ENCODE peak calls at places on chromosomes 6 and 20, in five cellular contexts. X, U, G, M and R are unnamed samples. For H3K27me3, the result is how much of the 10 kb centered on the place peaks cover.

GRCh38 chr6:18457065-18457817 is 70.1 kb downstream of the RNF144B start:
- DNase-seq in X (no peak), U (no peak), G (no peak), M (no peak), R (no peak)

GRCh38 chr20:17806739-17807441 is 107.1 kb downstream of the BANF2 start:
- DNase-seq in X (peak), U (peak), G (no peak), M (peak), R (no peak)

GRCh38 chr6:116847234-116847633 is 18.4 kb upstream of the GPRC6A start:
- DNase-seq in X (no peak), U (no peak), G (no peak), M (no peak), R (no peak)

GRCh38 chr20:47927385-47927851 is 142.1 kb upstream of the SULF2 start:
- DNase-seq in X (no peak), U (no peak), G (no peak), M (no peak), R (no peak)

GRCh38 chr6:38522322-38522721 is 117.4 kb downstream of the BTBD9 start:
- DNase-seq in X (peak), U (no peak), G (no peak), M (peak), R (no peak)

GRCh38 chr20:62355527-62356142 is 11.5 kb downstream of the LAMA5 start:
- DNase-seq in X (peak), U (peak), G (no peak), M (peak), R (peak)

GRCh38 chr20:36154696-36155628 is at the start of gene EPB41L1:
- DNase-seq in X (no peak), U (no peak), G (no peak), M (peak), R (peak)

GRCh38 chr20:63265891-63266515 is 6.6 kb upstream of the ARFGAP1 start:
- DNase-seq in X (no peak), U (no peak), G (no peak), M (no peak), R (no peak)

GRCh38 chr6:53168516-53169257 is 20.0 kb upstream of the GCM1 start:
- DNase-seq in X (no peak), U (no peak), G (no peak), M (no peak), R (no peak)

GRCh38 chr20:40592891-40593290 is 96.1 kb downstream of the MAFB start:
- DNase-seq in X (no peak), U (no peak), G (no peak), M (no peak), R (no peak)

GRCh38 chr6:135183532-135184440 is 2.7 kb downstream of the MYB start:
- DNase-seq in X (peak), U (peak), G (no peak), M (no peak), R (peak)

GRCh38 chr20:19498756-19499155 is 259.3 kb upstream of the RIN2 start:
- DNase-seq in X (no peak), U (peak), G (no peak), M (no peak), R (no peak)

GRCh38 chr6:13425270-13425905 is 62.0 kb downstream of the GFOD1 start:
- DNase-seq in X (no peak), U (no peak), G (no peak), M (no peak), R (no peak)

GRCh38 chr6:7769702-7770101 is 43.8 kb downstream of the BMP6 start:
- DNase-seq in X (no peak), U (no peak), G (no peak), M (no peak), R (no peak)

GRCh38 chr20:9912858-9913434 is 74.1 kb upstream of the PAK5 start:
- DNase-seq in X (peak), U (peak), G (no peak), M (no peak), R (peak)

GRCh38 chr6:134853111-134854055 is 96.5 kb downstream of the ALDH8A1 start:
- DNase-seq in X (no peak), U (no peak), G (no peak), M (no peak), R (no peak)

GRCh38 chr6:100346203-100346602 is 118.5 kb downstream of the SIM1 start:
- DNase-seq in X (no peak), U (no peak), G (no peak), M (no peak), R (no peak)

GRCh38 chr6:30206799-30207618 is 6.2 kb downstream of the TRIM26 start:
- DNase-seq in X (no peak), U (no peak), G (no peak), M (no peak), R (peak)

GRCh38 chr6:50030350-50030749 is 8.6 kb upstream of the DEFB110 start:
- DNase-seq in X (no peak), U (no peak), G (no peak), M (no peak), R (no peak)

GRCh38 chr6:166541366-166541765 is 45.1 kb downstream of the RAMACL start:
- DNase-seq in X (no peak), U (no peak), G (no peak), M (no peak), R (no peak)

DNA sequence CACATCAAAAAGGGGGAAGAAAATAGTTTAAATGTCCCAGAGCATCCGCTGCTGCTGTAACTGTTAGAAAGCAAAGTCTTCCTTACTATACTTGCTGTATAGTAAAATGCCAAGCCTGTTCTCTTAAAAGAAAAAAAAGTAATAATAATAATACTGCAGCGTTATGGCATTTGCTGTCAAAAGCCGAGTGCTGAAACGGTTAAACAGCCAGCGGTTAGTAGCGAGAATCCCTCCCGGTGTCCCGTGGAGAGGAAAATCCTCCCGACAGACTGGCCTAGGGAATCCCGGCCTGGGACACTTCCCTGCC is 19.5 kb upstream of the NFATC2 start:
- DNase-seq in X (no peak), U (no peak), G (no peak), M (no peak), R (no peak)
- H3K27ac ChIP-seq in X (peak), U (peak), G (peak), M (peak), R (no peak)

GRCh38 chr6:11828185-11828897 is 49.7 kb upstream of the ADTRP start:
- DNase-seq in X (no peak), U (no peak), G (no peak), M (no peak), R (no peak)
- H3K27me3 ChIP-seq in X (under half), U (under half), G (under half), M (under half), R (under half)

DNA sequence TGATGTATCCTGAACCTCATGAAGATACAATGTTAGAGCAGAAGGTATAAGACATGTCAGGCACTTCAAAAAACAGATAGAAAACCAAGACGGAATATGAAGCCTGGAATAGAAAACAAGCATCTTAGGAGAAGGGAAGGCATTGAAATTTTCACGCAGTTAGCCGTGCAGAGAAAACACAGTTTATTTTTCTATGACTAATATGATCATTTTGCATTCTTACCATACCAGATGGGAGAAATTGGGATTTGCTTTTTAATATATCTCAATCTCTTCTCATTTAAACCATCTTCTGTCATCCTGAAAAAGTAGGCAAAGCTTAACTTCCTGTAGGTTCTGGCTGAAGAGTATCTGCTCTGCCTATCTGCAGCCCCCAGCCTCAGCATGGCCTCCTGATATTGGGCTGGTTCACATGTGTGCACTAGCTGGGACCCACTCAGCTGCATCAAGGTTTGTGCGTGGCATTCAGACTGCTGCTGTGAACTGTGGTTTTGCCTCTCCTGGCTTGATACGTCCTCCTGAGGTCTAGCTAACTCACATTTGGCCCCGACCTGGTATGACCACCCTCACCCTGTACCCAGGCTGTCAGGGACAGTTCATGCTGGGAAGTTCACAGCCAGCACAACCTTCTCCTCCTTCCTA is 392.5 kb upstream of the SASH1 start:
- DNase-seq in X (no peak), U (no peak), G (no peak), M (no peak), R (no peak)
- H3K27ac ChIP-seq in X (no peak), U (no peak), G (no peak), M (no peak), R (no peak)

DNA sequence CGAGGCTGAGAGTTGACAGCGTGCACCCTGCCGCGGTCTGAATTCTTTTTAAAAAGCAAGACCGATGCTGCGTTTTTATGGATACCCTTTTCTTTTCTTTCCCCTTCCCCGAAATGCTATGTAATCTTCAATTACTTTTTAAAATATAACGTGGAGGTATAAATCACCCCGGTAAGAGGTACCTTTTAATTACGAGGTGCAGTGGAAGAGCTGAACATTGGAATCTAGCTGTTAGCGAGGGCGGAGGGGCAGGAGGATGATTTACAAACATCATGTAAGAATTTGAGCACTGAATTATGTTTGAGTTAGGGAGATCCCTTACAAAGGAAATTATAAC is 1.2 kb downstream of the EYA2 start:
- DNase-seq in X (no peak), U (no peak), G (no peak), M (no peak), R (no peak)
- H3K27me3 ChIP-seq in X (under half), U (under half), G (under half), M (half or more), R (under half)

DNA sequence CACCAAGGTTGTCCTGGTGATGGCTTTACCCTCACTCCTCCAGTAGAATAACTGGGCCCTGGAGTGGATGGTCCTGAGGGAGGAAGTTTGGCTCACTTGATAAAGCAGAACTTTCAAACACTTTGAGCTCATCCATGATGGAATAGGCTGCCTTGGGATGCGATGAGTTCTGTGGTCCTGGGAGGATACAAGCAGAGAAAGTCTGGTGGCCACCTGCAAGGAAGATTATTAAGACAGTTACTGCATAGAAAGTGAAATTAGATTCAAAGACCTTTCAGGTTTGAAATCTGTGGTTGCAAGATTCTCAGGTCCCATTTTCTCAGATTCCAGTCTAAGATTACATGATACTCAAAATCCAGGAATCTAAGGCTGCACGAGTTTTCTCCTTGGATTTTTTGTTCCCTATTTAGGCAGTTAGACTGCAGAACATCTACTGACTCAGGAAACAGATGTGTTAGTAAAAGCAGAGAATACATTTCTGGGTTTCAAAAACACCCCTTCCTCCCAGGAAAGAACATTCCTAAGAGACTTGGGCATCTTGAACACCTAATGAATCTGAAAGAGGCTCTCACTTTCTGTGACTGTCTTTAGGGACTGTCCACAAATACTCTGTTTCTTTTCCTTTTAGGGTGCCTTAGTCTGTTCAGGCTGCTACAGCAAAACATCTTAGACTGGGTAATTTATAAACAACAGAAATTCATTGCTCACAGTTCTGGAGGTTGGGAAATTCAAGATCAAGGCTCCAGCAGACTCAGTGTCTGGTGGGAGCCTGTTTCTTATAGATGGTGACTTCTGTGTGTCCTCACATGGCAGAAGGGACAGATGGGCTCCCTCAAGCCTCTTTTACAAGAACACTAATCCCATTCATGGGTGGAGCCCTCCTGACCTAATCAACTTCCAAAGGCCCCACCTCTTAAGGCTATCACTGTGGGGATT is 19.6 kb upstream of the CCN5 start:
- DNase-seq in X (no peak), U (no peak), G (no peak), M (no peak), R (peak)
- H3K27ac ChIP-seq in X (peak), U (no peak), G (peak), M (peak), R (peak)

DNA sequence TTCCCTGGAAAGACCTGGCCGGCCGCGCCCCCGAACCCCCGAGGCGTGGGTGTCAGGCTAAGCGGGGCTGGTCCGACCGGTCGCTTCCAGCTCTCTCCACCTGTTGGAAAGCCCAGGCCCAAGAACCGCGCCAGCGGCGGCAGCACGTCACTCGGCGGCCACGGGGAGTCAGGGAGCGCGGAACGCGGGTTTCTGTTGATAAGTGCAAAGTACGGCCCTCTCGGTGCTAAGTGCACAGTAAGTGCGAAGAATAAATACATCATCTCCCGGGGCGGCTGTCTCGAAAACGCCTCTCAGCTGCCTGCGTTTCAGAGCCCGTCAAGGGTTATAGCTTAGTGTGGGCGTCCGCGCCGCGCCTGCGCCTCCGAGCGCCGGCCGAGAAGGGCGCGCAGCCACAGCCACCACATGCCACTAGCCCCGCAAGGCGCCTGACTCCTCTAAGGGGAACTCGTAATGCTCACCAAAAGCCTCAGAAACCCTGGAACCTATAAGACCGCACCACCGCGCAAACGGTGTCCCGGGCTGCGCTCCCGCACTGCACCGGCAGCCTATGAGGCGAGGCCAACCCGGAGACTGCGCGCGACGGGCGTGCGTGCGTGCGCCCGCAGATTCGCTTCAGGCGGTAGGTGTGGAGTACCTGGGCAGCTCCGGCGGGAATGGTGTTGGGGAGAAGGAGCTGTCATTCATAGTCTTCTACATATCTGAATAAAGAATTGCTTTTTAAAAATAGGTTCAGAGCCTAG is 9.2 kb upstream of the TBX18 start:
- DNase-seq in X (peak), U (no peak), G (no peak), M (no peak), R (peak)
- H3K27me3 ChIP-seq in X (under half), U (half or more), G (under half), M (half or more), R (under half)

GRCh38 chr6:153088796-153089195 is 42.3 kb downstream of the RGS17 start:
- DNase-seq in X (no peak), U (no peak), G (no peak), M (no peak), R (no peak)

GRCh38 chr6:153087436-153087835 is 43.6 kb downstream of the RGS17 start:
- DNase-seq in X (no peak), U (no peak), G (no peak), M (no peak), R (no peak)

GRCh38 chr6:153086225-153086990 is 44.7 kb downstream of the RGS17 start:
- DNase-seq in X (no peak), U (no peak), G (no peak), M (no peak), R (no peak)

GRCh38 chr6:153092082-153093013 is 38.7 kb downstream of the RGS17 start:
- DNase-seq in X (no peak), U (no peak), G (no peak), M (no peak), R (no peak)

GRCh38 chr6:153090241-153090930 is 40.7 kb downstream of the RGS17 start:
- DNase-seq in X (no peak), U (no peak), G (no peak), M (no peak), R (no peak)
- H3K27ac ChIP-seq in X (no peak), U (no peak), G (no peak), M (no peak), R (no peak)

GRCh38 chr20:33325350-33325749 is 42.3 kb downstream of the BPIFB1 start:
- DNase-seq in X (no peak), U (no peak), G (no peak), M (no peak), R (no peak)
- H3K27me3 ChIP-seq in X (under half), U (under half), G (under half), M (under half), R (under half)

GRCh38 chr6:24924956-24925355 is 10.8 kb downstream of the RIPOR2 start:
- DNase-seq in X (no peak), U (no peak), G (no peak), M (no peak), R (no peak)
- H3K27ac ChIP-seq in X (no peak), U (no peak), G (no peak), M (no peak), R (no peak)

GRCh38 chr6:27318973-27319372 is 6.9 kb upstream of the POM121L2 start:
- DNase-seq in X (no peak), U (no peak), G (no peak), M (no peak), R (no peak)

GRCh38 chr6:27312950-27313271 is 838 bp upstream of the POM121L2 start:
- DNase-seq in X (no peak), U (no peak), G (no peak), M (no peak), R (no peak)

GRCh38 chr6:27312146-27312949 is at the start of gene POM121L2:
- DNase-seq in X (peak), U (peak), G (no peak), M (no peak), R (peak)

GRCh38 chr6:27311806-27312145 is 297 bp downstream of the POM121L2 start:
- DNase-seq in X (no peak), U (no peak), G (no peak), M (no peak), R (no peak)

DNA sequence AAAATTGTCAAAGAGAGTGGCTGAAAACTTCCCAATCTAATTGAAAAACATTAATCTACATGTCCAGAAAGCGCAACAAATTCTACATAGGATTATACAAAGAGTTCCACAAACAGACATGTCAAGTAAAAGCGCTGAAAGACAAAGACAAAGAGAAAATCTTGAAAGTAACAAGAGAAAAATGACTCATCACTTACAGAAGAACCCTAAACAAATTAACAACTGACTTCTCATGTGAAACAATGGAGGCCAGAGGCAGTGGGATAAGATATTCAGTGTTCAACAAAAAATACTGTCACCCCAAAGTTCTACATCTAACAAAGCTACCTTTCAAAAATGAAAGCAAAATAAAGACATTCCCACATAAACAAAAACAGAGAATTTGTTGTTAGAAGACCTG is 2.0 kb upstream of the POM121L2 start:
- DNase-seq in X (no peak), U (no peak), G (no peak), M (no peak), R (no peak)
- H3K27me3 ChIP-seq in X (under half), U (under half), G (under half), M (half or more), R (half or more)